ENCODE peak calls at places on chromosomes 6 and 20, in five cellular contexts. One of them, this sample, is unnamed.

GRCh38 chr6:80725156-80725930 is 618.9 kb downstream of the BCKDHB start:
- DNase-seq in tibial nerve: no peak
- DNase-seq in thoracic aorta: no peak
- DNase-seq in hepatocyte: peak; percentile 18
- DNase-seq in upper lobe of right lung: no peak
- DNase-seq in this sample: no peak

GRCh38 chr6:143396497-143397228 is 53.8 kb downstream of the ADAT2 start:
- DNase-seq in tibial nerve: no peak
- DNase-seq in thoracic aorta: no peak
- DNase-seq in hepatocyte: peak; percentile 24
- DNase-seq in upper lobe of right lung: no peak
- DNase-seq in this sample: no peak

GRCh38 chr6:114282268-114282667 is 60.6 kb downstream of the HS3ST5 start:
- DNase-seq in tibial nerve: no peak
- DNase-seq in thoracic aorta: no peak
- DNase-seq in hepatocyte: no peak
- DNase-seq in upper lobe of right lung: no peak
- DNase-seq in this sample: no peak

GRCh38 chr6:138162104-138162946 is 586 bp downstream of the ARFGEF3 start:
- DNase-seq in tibial nerve: no peak
- DNase-seq in thoracic aorta: no peak
- DNase-seq in hepatocyte: peak; percentile 28
- DNase-seq in upper lobe of right lung: peak; percentile 66
- DNase-seq in this sample: no peak

GRCh38 chr6:91705646-91706045 is 1118.8 kb upstream of the MAP3K7 start:
- DNase-seq in tibial nerve: no peak
- DNase-seq in thoracic aorta: no peak
- DNase-seq in hepatocyte: no peak
- DNase-seq in upper lobe of right lung: no peak
- DNase-seq in this sample: no peak

GRCh38 chr20:63732118-63733095 is 4.1 kb upstream of the LIME1 start:
- DNase-seq in tibial nerve: no peak
- DNase-seq in thoracic aorta: no peak
- DNase-seq in hepatocyte: no peak
- DNase-seq in upper lobe of right lung: no peak
- DNase-seq in this sample: no peak

GRCh38 chr6:12049165-12049564 is 37.1 kb downstream of the HIVEP1 start:
- DNase-seq in tibial nerve: no peak
- DNase-seq in thoracic aorta: no peak
- DNase-seq in hepatocyte: no peak
- DNase-seq in upper lobe of right lung: no peak
- DNase-seq in this sample: no peak

GRCh38 chr6:110491644-110492317 is 15.4 kb upstream of the SLC22A16 start:
- DNase-seq in tibial nerve: no peak
- DNase-seq in thoracic aorta: no peak
- DNase-seq in hepatocyte: no peak
- DNase-seq in upper lobe of right lung: no peak
- DNase-seq in this sample: no peak

GRCh38 chr6:116265081-116265829 is 11.4 kb upstream of the TSPYL4 start:
- DNase-seq in tibial nerve: no peak
- DNase-seq in thoracic aorta: no peak
- DNase-seq in hepatocyte: no peak
- DNase-seq in upper lobe of right lung: no peak
- DNase-seq in this sample: no peak

GRCh38 chr6:3546121-3546520 is 89.3 kb upstream of the SLC22A23 start:
- DNase-seq in tibial nerve: no peak
- DNase-seq in thoracic aorta: no peak
- DNase-seq in hepatocyte: no peak
- DNase-seq in upper lobe of right lung: no peak
- DNase-seq in this sample: no peak

GRCh38 chr20:19926581-19926980 is 90.6 kb upstream of the NAA20 start:
- DNase-seq in tibial nerve: no peak
- DNase-seq in thoracic aorta: no peak
- DNase-seq in hepatocyte: no peak
- DNase-seq in upper lobe of right lung: no peak
- DNase-seq in this sample: no peak

GRCh38 chr20:6975326-6975725 is 207.8 kb downstream of the BMP2 start:
- DNase-seq in tibial nerve: no peak
- DNase-seq in thoracic aorta: no peak
- DNase-seq in hepatocyte: no peak
- DNase-seq in upper lobe of right lung: no peak
- DNase-seq in this sample: no peak
- TF ChIP-seq CTCF in tibial nerve: no peak
- TF ChIP-seq CTCF in thoracic aorta: no peak
- TF ChIP-seq CTCF in hepatocyte: no peak
- TF ChIP-seq CTCF in upper lobe of right lung: no peak
- TF ChIP-seq CTCF in this sample: no peak

GRCh38 chr6:158230967-158231550 is 62.9 kb downstream of the GTF2H5 start:
- DNase-seq in tibial nerve: no peak
- DNase-seq in thoracic aorta: no peak
- DNase-seq in hepatocyte: no peak
- DNase-seq in upper lobe of right lung: no peak
- DNase-seq in this sample: no peak
- H3K4me3 ChIP-seq in tibial nerve: peak overlapping the region; percentile 93
- H3K4me3 ChIP-seq in thoracic aorta: peak overlapping the region; percentile 92
- H3K4me3 ChIP-seq in hepatocyte: peak overlapping the region; percentile 65
- H3K4me3 ChIP-seq in upper lobe of right lung: peak overlapping the region; percentile 70
- H3K4me3 ChIP-seq in this sample: peak overlapping the region; percentile 69

GRCh38 chr20:29299811-29300578 is 1957.5 kb upstream of the DEFB115 start:
- DNase-seq in tibial nerve: no peak
- DNase-seq in thoracic aorta: no peak
- DNase-seq in hepatocyte: no peak
- DNase-seq in upper lobe of right lung: no peak
- DNase-seq in this sample: no peak

GRCh38 chr20:29298759-29299613 is 1958.5 kb upstream of the DEFB115 start:
- DNase-seq in tibial nerve: no peak
- DNase-seq in thoracic aorta: no peak
- DNase-seq in hepatocyte: no peak
- DNase-seq in upper lobe of right lung: no peak
- DNase-seq in this sample: no peak

GRCh38 chr20:29301624-29302259 is 1955.7 kb upstream of the DEFB115 start:
- DNase-seq in tibial nerve: no peak
- DNase-seq in thoracic aorta: no peak
- DNase-seq in hepatocyte: no peak
- DNase-seq in upper lobe of right lung: peak; percentile 62
- DNase-seq in this sample: no peak

GRCh38 chr20:29302979-29303644 is 1954.4 kb upstream of the DEFB115 start:
- DNase-seq in tibial nerve: no peak
- DNase-seq in thoracic aorta: no peak
- DNase-seq in hepatocyte: no peak
- DNase-seq in upper lobe of right lung: no peak
- DNase-seq in this sample: no peak

GRCh38 chr20:29300579-29301551 is 1956.6 kb upstream of the DEFB115 start:
- DNase-seq in tibial nerve: no peak
- DNase-seq in thoracic aorta: no peak
- DNase-seq in hepatocyte: no peak
- DNase-seq in upper lobe of right lung: peak; percentile 63
- DNase-seq in this sample: no peak
- H3K9me3 ChIP-seq in tibial nerve: no peaks in the 10 kb centered on the region
- H3K9me3 ChIP-seq in thoracic aorta: no peaks in the 10 kb centered on the region
- H3K9me3 ChIP-seq in hepatocyte: no peaks in the 10 kb centered on the region
- H3K9me3 ChIP-seq in upper lobe of right lung: no peaks in the 10 kb centered on the region
- H3K9me3 ChIP-seq in this sample: peaks cover 78% of the 10 kb centered on the region

GRCh38 chr20:48986899-48987298 is 59.2 kb upstream of the CSE1L start:
- DNase-seq in tibial nerve: no peak
- DNase-seq in thoracic aorta: no peak
- DNase-seq in hepatocyte: no peak
- DNase-seq in upper lobe of right lung: no peak
- DNase-seq in this sample: no peak
- TF ChIP-seq CTCF in tibial nerve: no peak
- TF ChIP-seq CTCF in thoracic aorta: no peak
- TF ChIP-seq CTCF in hepatocyte: peak; percentile 11
- TF ChIP-seq CTCF in upper lobe of right lung: peak; percentile 11
- TF ChIP-seq CTCF in this sample: peak; percentile 28

DNA sequence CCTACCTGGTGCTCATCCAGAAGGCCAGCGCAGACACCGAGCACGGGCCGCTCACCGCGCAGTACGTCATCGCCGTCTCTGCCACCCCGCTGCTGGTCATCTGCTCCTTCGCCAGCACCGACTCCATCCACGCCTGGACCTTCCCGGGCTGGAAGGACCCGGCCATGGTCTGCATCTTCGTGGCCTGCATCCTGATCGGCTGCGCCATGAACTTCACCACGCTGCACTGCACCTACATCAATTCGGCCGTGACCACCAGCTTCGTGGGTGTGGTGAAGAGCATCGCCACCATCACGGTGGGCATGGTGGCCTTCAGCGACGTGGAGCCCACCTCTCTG is 1.8 kb downstream of the SLC35D3 start:
- DNase-seq in tibial nerve: no peak
- DNase-seq in thoracic aorta: no peak
- DNase-seq in hepatocyte: no peak
- DNase-seq in upper lobe of right lung: no peak
- DNase-seq in this sample: no peak
- H3K4me3 ChIP-seq in tibial nerve: no peak overlapping the region
- H3K4me3 ChIP-seq in thoracic aorta: peak overlapping the region; percentile 80
- H3K4me3 ChIP-seq in hepatocyte: no peak overlapping the region
- H3K4me3 ChIP-seq in upper lobe of right lung: no peak overlapping the region
- H3K4me3 ChIP-seq in this sample: no peak overlapping the region

GRCh38 chr20:55881204-55881603 is 124.1 kb downstream of the CBLN4 start:
- DNase-seq in tibial nerve: no peak
- DNase-seq in thoracic aorta: no peak
- DNase-seq in hepatocyte: no peak
- DNase-seq in upper lobe of right lung: no peak
- DNase-seq in this sample: no peak
- H3K9me3 ChIP-seq in tibial nerve: no peaks in the 10 kb centered on the region
- H3K9me3 ChIP-seq in thoracic aorta: no peaks in the 10 kb centered on the region
- H3K9me3 ChIP-seq in hepatocyte: peaks cover 3% of the 10 kb centered on the region
- H3K9me3 ChIP-seq in upper lobe of right lung: no peaks in the 10 kb centered on the region
- H3K9me3 ChIP-seq in this sample: peaks cover 17% of the 10 kb centered on the region

DNA sequence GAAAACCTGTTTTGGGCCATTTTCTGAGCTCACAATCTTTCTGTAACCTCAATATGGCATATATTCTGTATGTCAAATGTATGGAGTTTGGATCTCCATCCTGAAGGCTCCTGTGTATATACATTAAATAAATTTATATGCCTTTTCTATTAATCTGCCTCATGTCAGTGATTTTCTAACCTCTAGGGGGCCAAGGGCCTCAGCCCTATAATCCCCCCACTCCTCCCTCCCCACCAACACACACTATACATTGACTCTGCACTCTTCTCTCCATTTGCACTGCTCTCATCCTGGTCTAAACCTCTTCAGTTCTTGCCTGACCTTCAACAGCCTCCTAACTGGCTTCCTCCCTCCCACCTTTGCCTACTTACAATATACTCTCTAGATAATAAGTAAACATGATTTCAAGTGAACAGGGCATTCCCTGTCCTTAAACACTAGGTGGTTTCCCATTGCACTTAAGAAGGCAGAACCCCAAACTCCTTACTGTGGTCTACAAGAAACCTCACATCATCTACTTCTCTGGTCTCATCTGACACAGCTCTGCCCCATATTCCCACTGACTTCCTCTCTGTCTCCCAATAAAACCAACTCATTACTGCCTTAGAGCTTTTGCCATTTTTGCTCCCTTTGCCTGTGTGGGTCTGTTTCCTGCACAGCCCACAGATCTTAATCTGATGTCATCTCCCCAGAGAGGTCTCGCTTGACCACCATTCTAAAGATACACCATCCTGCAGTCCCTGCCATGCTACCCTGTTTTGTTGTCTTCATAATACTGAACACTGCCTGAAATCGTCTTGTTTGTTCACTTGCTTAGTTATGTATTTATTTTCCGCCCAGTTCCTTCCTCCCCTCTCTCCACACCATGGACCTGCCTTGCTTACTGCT is 213.7 kb downstream of the SYNE1 start:
- DNase-seq in tibial nerve: no peak
- DNase-seq in thoracic aorta: no peak
- DNase-seq in hepatocyte: no peak
- DNase-seq in upper lobe of right lung: no peak
- DNase-seq in this sample: no peak
- TF ChIP-seq CTCF in tibial nerve: no peak
- TF ChIP-seq CTCF in thoracic aorta: no peak
- TF ChIP-seq CTCF in hepatocyte: no peak
- TF ChIP-seq CTCF in upper lobe of right lung: no peak
- TF ChIP-seq CTCF in this sample: no peak

GRCh38 chr6:111626446-111626845 is 20.8 kb upstream of the TRAF3IP2 start:
- DNase-seq in tibial nerve: no peak
- DNase-seq in thoracic aorta: no peak
- DNase-seq in hepatocyte: no peak
- DNase-seq in upper lobe of right lung: peak; percentile 17
- DNase-seq in this sample: no peak
- H3K4me3 ChIP-seq in tibial nerve: peak overlapping the region; percentile 37
- H3K4me3 ChIP-seq in thoracic aorta: peak overlapping the region; percentile 65
- H3K4me3 ChIP-seq in hepatocyte: no peak overlapping the region
- H3K4me3 ChIP-seq in upper lobe of right lung: no peak overlapping the region
- H3K4me3 ChIP-seq in this sample: no peak overlapping the region

GRCh38 chr6:305371-306206 is 13.3 kb downstream of the DUSP22 start:
- DNase-seq in tibial nerve: no peak
- DNase-seq in thoracic aorta: no peak
- DNase-seq in hepatocyte: no peak
- DNase-seq in upper lobe of right lung: no peak
- DNase-seq in this sample: no peak
- H3K9me3 ChIP-seq in tibial nerve: no peaks in the 10 kb centered on the region
- H3K9me3 ChIP-seq in thoracic aorta: no peaks in the 10 kb centered on the region
- H3K9me3 ChIP-seq in hepatocyte: no peaks in the 10 kb centered on the region
- H3K9me3 ChIP-seq in upper lobe of right lung: no peaks in the 10 kb centered on the region
- H3K9me3 ChIP-seq in this sample: peaks cover 70% of the 10 kb centered on the region

GRCh38 chr20:32155017-32155965 is 45.8 kb downstream of the TM9SF4 start:
- DNase-seq in tibial nerve: peak; percentile 66
- DNase-seq in thoracic aorta: peak; percentile 38
- DNase-seq in hepatocyte: peak; percentile 71
- DNase-seq in upper lobe of right lung: peak; percentile 94
- DNase-seq in this sample: peak; percentile 29
- TF ChIP-seq CTCF in tibial nerve: peak; percentile 32
- TF ChIP-seq CTCF in thoracic aorta: peak; percentile 7
- TF ChIP-seq CTCF in hepatocyte: peak; percentile 54
- TF ChIP-seq CTCF in upper lobe of right lung: peak; percentile 33
- TF ChIP-seq CTCF in this sample: peak; percentile 46

This sample was measured in AG04450.